ENCODE peak calls at places on chromosomes 2 and 18, in seven cellular contexts. N, J, L, S, O, Y and A are unnamed samples.

GRCh38 chr2:167190053-167190452 is 301.8 kb downstream of the XIRP2 start:
- DNase-seq in N (no peak), J (no peak), L (no peak), S (no peak), O (no peak), Y (no peak), A (no peak)

GRCh38 chr18:49447810-49448745 is 12.4 kb downstream of the DYM start:
- DNase-seq in N (no peak), J (no peak), L (peak), S (peak), O (no peak), Y (no peak), A (peak)

GRCh38 chr2:15504882-15505663 is 56.1 kb downstream of the NBAS start:
- DNase-seq in N (no peak), J (no peak), L (no peak), S (no peak), O (no peak), Y (no peak), A (no peak)

GRCh38 chr2:197866449-197866848 is 62.1 kb downstream of the PLCL1 start:
- DNase-seq in N (no peak), J (no peak), L (no peak), S (no peak), O (no peak), Y (no peak), A (no peak)

GRCh38 chr2:191250400-191250799 is 5.2 kb downstream of the MYO1B start:
- DNase-seq in N (no peak), J (no peak), L (no peak), S (peak), O (no peak), Y (no peak), A (no peak)

GRCh38 chr2:199470672-199471442 is 13.1 kb upstream of the SATB2 start:
- DNase-seq in N (no peak), J (no peak), L (no peak), S (no peak), O (peak), Y (no peak), A (no peak)

GRCh38 chr2:226873051-226873620 is 37.3 kb downstream of the RHBDD1 start:
- DNase-seq in N (no peak), J (no peak), L (no peak), S (peak), O (no peak), Y (no peak), A (no peak)

GRCh38 chr2:173625315-173625714 is 270.6 kb downstream of the CDCA7 start:
- DNase-seq in N (no peak), J (no peak), L (no peak), S (no peak), O (peak), Y (no peak), A (no peak)

GRCh38 chr2:107777962-107778361 is 48.7 kb upstream of the RGPD4 start:
- DNase-seq in N (no peak), J (no peak), L (no peak), S (no peak), O (no peak), Y (no peak), A (no peak)

GRCh38 chr2:28488083-28488482 is 7.8 kb upstream of the PLB1 start:
- DNase-seq in N (no peak), J (no peak), L (no peak), S (no peak), O (no peak), Y (no peak), A (no peak)

GRCh38 chr2:229297284-229297683 is 26.2 kb upstream of the PID1 start:
- DNase-seq in N (no peak), J (no peak), L (no peak), S (no peak), O (no peak), Y (no peak), A (no peak)

GRCh38 chr2:121826036-121826435 is 70.6 kb downstream of the TSN start:
- DNase-seq in N (no peak), J (no peak), L (no peak), S (no peak), O (no peak), Y (no peak), A (no peak)
- H3K27ac ChIP-seq in N (no peak), J (no peak), L (no peak), S (no peak), O (no peak), Y (no peak), A (no peak)

DNA sequence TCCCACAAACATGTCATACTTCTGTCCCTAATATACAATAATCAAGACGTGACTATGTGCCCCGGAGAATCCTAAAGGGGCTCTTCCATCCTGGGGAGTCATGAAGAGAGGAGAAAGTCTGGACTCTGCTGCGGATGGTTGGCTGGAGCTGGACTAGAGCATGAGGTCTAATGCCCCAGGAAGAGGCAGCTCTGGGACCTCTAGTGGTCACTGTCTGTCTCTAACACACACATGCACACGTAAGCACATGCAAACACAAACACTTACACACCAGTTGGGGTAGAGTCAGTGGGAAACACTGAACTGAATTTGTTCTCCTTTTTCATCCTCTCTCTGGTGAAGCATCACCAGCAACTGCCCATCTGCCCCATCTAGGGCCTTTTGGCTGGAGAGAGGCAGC is 271.6 kb downstream of the TDRD15 start:
- DNase-seq in N (no peak), J (no peak), L (peak), S (no peak), O (no peak), Y (no peak), A (no peak)
- TF ChIP-seq CTCF in N (peak), J (no peak), L (peak), S (no peak), O (no peak), Y (no peak), A (no peak)

GRCh38 chr2:46568212-46569009 is 89.0 kb downstream of the TMEM247 start:
- DNase-seq in N (no peak), J (no peak), L (no peak), S (no peak), O (no peak), Y (no peak), A (no peak)
- H3K27ac ChIP-seq in N (no peak), J (peak), L (no peak), S (no peak), O (peak), Y (peak), A (no peak)

DNA sequence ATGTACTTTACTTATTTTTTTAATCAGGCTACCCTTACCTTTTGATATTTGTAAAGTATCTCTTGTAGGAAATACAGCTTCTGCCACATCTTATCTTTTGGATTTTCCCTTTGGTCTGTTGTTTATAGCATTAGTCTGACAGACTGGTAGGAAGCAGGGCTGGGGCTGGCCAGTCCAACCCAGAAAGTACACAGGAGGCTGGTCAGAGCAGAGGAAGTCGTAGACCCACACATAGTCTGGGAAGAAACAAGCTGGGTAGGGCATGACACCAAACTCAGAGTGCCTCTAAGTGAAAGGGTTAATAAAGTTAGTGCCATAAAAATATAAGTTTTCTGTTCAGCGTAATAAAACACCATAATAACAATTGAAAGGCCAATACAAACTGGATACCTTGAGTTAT is 51.7 kb downstream of the BOLA3 start:
- DNase-seq in N (no peak), J (no peak), L (no peak), S (no peak), O (no peak), Y (no peak), A (no peak)
- TF ChIP-seq CTCF in N (no peak), J (no peak), L (no peak), S (no peak), O (no peak), Y (no peak), A (no peak)

DNA sequence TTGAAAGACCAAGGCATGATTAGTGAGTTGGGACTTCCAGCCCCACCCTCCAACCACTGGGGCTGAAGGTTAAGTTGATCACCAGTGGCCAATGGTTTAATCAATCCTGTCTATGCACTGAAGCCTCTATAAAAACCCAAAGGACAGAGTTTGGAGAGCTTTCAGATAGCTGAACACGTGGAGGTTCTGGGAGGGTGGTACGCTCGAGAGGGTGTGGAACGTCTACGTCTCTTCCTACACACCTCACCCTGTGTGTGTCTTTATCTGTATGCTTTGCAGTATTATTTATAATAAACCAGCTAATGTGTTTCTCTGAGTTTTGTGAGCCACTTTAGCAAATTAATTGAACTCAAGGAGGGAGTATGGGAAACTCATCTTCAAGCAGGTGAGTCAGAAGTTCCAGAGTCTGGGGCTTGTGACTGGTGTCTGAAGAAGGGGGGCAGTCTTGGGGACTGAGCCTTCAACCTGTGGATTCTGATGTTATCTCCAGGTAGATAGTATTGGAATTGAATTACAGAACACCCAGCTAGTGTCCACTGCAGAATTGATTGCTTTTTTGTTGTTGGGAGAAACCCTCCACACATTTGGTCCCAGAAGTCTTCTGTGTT is 20.3 kb downstream of the ACTR3 start:
- DNase-seq in N (no peak), J (no peak), L (no peak), S (peak), O (no peak), Y (no peak), A (peak)
- H3K27ac ChIP-seq in N (no peak), J (no peak), L (no peak), S (no peak), O (no peak), Y (no peak), A (peak)